ENCODE peak calls at places on chromosomes 13 and 19, in nine cellular contexts. S, K, T, O, R, C, Y, L and E are unnamed samples.

GRCh38 chr19:46786236-46787039 is 2.0 kb downstream of the SLC1A5 start:
- DNase-seq in Y (no peak), L (no peak), R (peak), T (peak), K (peak), S (peak), O (peak), C (peak), E (peak)

GRCh38 chr13:25733696-25734435 is 317.9 kb downstream of the SHISA2 start:
- DNase-seq in T (no peak), C (no peak), R (no peak), Y (no peak), S (no peak), O (no peak), K (no peak), L (no peak), E (no peak)

GRCh38 chr19:11125994-11126685 is 29.4 kb downstream of the SPC24 start:
- DNase-seq in Y (peak), S (peak), L (no peak), K (peak), O (peak), T (peak), R (peak), C (peak), E (peak)

GRCh38 chr19:11338569-11339253 is 746 bp downstream of the RAB3D start:
- DNase-seq in K (no peak), R (peak), S (no peak), O (no peak), C (no peak), T (no peak), L (no peak), Y (no peak), E (no peak)

GRCh38 chr19:16373079-16373478 is 48.5 kb downstream of the KLF2 start:
- DNase-seq in L (no peak), T (no peak), S (no peak), R (no peak), K (no peak), O (no peak), C (no peak), Y (no peak), E (no peak)

GRCh38 chr19:54312436-54313362 is at the start of gene LILRA5:
- DNase-seq in L (no peak), O (no peak), Y (no peak), K (no peak), S (no peak), R (no peak), C (no peak), T (no peak), E (no peak)

GRCh38 chr19:39363909-39364457 is 21.8 kb downstream of the SAMD4B start:
- DNase-seq in Y (no peak), C (no peak), S (no peak), R (no peak), T (peak), K (no peak), O (no peak), L (no peak), E (no peak)

GRCh38 chr13:31469377-31469776 is 269.6 kb downstream of the B3GLCT start:
- DNase-seq in R (no peak), S (no peak), K (no peak), C (no peak), L (no peak), Y (no peak), T (no peak), O (no peak), E (no peak)

GRCh38 chr13:66139250-66139649 is 1090.9 kb downstream of the PCDH9 start:
- DNase-seq in Y (no peak), C (no peak), R (no peak), S (no peak), O (no peak), K (no peak), L (no peak), T (no peak), E (no peak)

GRCh38 chr19:50648659-50649058 is 586 bp upstream of the C19orf81 start:
- DNase-seq in R (no peak), K (no peak), Y (no peak), L (no peak), O (no peak), T (no peak), S (no peak), C (no peak), E (no peak)

GRCh38 chr19:2274937-2275535 is 6.9 kb downstream of the PEAK3 start:
- DNase-seq in T (peak), K (no peak), R (peak), L (peak), Y (no peak), S (peak), C (peak), O (peak), E (peak)

GRCh38 chr13:59447846-59448620 is 715.7 kb downstream of the DIAPH3 start:
- DNase-seq in S (no peak), Y (no peak), R (no peak), O (no peak), L (no peak), K (no peak), T (peak), C (no peak), E (no peak)

GRCh38 chr13:95607363-95607762 is 37.1 kb downstream of the DZIP1 start:
- DNase-seq in S (no peak), C (no peak), O (no peak), Y (no peak), T (peak), L (no peak), K (no peak), R (no peak), E (no peak)

GRCh38 chr13:22198001-22198400 is 527.1 kb downstream of the FGF9 start:
- DNase-seq in L (no peak), T (no peak), Y (no peak), K (no peak), O (no peak), R (peak), C (no peak), S (no peak), E (no peak)

GRCh38 chr13:109256866-109257760 is 529.3 kb downstream of the IRS2 start:
- DNase-seq in R (no peak), O (peak), T (peak), K (no peak), L (no peak), Y (no peak), C (peak), S (no peak), E (peak)

GRCh38 chr19:13974073-13974472 is 21.8 kb downstream of the DCAF15 start:
- DNase-seq in T (no peak), Y (no peak), L (no peak), R (no peak), S (peak), O (peak), K (no peak), C (peak), E (no peak)

GRCh38 chr19:57888494-57889231 is at the start of gene ZNF814:
- DNase-seq in T (peak), Y (peak), S (peak), O (peak), L (peak), C (peak), R (peak), K (peak), E (no peak)
- TF ChIP-seq CTCF in T (peak), Y (peak), S (peak), O (peak), L (peak), C (peak), R (no peak), K (peak), E (no peak)

DNA sequence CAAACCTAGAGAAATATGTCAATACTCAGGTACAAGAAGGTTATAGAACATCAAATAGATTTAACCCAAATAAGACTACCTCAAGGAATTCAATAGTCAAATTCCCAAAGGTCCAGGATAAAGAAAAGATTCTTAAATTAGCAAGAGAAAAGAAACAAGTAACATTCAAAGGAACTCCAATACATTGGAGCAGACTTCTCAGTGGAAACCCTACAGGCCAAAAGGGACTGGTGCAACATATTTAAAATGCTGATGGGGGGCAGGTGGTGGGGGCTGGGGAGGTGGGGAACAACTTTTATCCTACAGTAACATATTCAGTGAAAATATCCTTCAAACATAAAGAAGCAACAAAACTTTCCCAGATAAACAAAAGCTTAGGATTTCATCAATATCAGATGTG is 23.1 kb downstream of the ITGBL1 start:
- DNase-seq in C (no peak), T (no peak), L (no peak), Y (no peak), O (no peak), S (no peak), R (no peak), K (no peak), E (no peak)
- TF ChIP-seq CTCF in C (no peak), T (no peak), L (no peak), Y (no peak), O (no peak), S (no peak), R (no peak), K (no peak), E (no peak)

GRCh38 chr19:33207903-33208302 is 13.8 kb downstream of the LRP3 start:
- DNase-seq in R (no peak), Y (no peak), S (no peak), L (no peak), K (peak), O (no peak), T (no peak), C (no peak), E (no peak)

GRCh38 chr19:33208904-33209843 is 15.0 kb downstream of the LRP3 start:
- DNase-seq in Y (no peak), C (no peak), O (no peak), S (no peak), L (no peak), K (peak), R (no peak), T (no peak), E (no peak)

GRCh38 chr19:33210266-33210940 is 15.2 kb downstream of the SLC7A10 start:
- DNase-seq in Y (no peak), C (no peak), S (no peak), R (no peak), O (no peak), K (peak), T (no peak), L (no peak), E (no peak)

GRCh38 chr19:33208371-33208770 is 14.2 kb downstream of the LRP3 start:
- DNase-seq in T (no peak), K (peak), Y (no peak), L (no peak), C (no peak), R (no peak), S (no peak), O (no peak), E (no peak)

GRCh38 chr19:33209844-33210230 is 15.7 kb downstream of the LRP3 start:
- DNase-seq in O (no peak), K (peak), Y (no peak), S (no peak), R (no peak), T (no peak), C (no peak), L (no peak), E (no peak)
- TF ChIP-seq CTCF in O (no peak), K (no peak), Y (no peak), S (no peak), R (no peak), T (no peak), C (no peak), L (no peak), E (no peak)

DNA sequence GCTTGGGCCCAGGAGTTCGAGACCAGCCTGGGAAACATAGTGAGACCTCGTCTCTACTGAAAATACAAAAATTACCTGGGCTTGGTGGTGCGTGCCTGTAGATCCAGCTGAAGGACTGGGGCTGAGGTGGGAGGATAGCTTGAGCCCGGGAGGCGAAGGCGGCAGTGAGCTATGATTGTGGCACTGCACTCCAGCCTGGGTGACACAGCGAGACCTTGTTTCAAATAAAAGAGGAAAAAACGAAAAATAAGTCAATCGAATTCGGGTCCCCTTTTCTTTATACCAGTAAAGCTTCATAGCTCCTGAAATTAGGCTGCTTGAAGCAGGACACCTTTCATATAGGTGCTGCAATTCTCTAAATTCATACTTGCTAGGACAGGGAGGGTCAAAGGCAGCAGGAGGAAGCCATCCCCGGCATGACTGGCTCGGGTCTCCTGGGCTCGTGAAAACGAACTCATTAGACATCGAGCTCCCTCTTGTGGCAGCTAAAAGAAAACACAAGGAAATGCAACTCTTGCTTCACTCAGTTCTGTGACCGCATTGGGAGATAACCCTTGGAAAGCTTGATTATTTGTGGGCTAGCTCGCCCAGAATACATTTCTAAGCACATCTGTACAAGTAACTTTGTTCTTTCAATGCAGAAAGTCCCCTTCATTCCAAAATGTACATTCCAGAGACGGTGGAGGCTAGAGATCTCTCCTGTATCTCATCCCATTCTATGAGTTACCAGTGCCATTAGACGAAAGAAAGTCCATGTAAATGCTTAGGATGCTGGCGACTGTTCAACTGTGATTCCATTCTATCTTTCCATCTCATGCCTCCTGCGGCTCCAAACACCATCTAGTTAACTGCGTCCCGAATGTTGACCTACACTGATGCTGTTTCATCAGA is 16.8 kb downstream of the FPR2 start:
- DNase-seq in O (peak), R (peak), L (no peak), T (peak), S (peak), K (peak), Y (peak), C (peak), E (peak)
- TF ChIP-seq CTCF in O (peak), R (peak), L (peak), T (peak), S (peak), K (peak), Y (peak), C (peak), E (no peak)

GRCh38 chr13:45473627-45474026 is 8.9 kb downstream of the COG3 start:
- DNase-seq in C (no peak), L (no peak), K (no peak), T (no peak), Y (no peak), O (peak), S (no peak), R (no peak), E (no peak)
- TF ChIP-seq CTCF in C (no peak), L (peak), K (no peak), T (peak), Y (no peak), O (no peak), S (no peak), R (peak), E (no peak)